ENCODE peak calls at places on chromosomes 6 and 20, in five cellular contexts. Z is AG04450, N is esophagus squamous epithelium, S is fibroblast of mammary gland, Q is psoas muscle. H is an unnamed sample.

GRCh38 chr6:43178951-43179830 is 2.8 kb upstream of the CUL9 start:
- DNase-seq in Z (no peak), N (no peak), S (no peak), Q (no peak), H (no peak)

GRCh38 chr6:148348778-148349177 is 6.1 kb downstream of the SASH1 start:
- DNase-seq in Z (no peak), N (no peak), S (no peak), Q (no peak), H (no peak)

GRCh38 chr20:22768779-22769178 is 184.4 kb upstream of the FOXA2 start:
- DNase-seq in Z (no peak), N (no peak), S (peak), Q (no peak), H (no peak)

GRCh38 chr20:58182521-58183140 is 45.8 kb downstream of the ANKRD60 start:
- DNase-seq in Z (no peak), N (no peak), S (no peak), Q (no peak), H (no peak)

GRCh38 chr20:16400249-16400648 is 173.0 kb downstream of the KIF16B start:
- DNase-seq in Z (no peak), N (no peak), S (no peak), Q (no peak), H (no peak)

GRCh38 chr6:53113742-53114141 is 34.9 kb downstream of the GCM1 start:
- DNase-seq in Z (no peak), N (no peak), S (no peak), Q (no peak), H (no peak)

GRCh38 chr20:58145506-58146080 is 82.9 kb downstream of the ANKRD60 start:
- DNase-seq in Z (no peak), N (no peak), S (no peak), Q (no peak), H (no peak)

GRCh38 chr20:62426678-62427077 is 661 bp downstream of the RBBP8NL start:
- DNase-seq in Z (no peak), N (no peak), S (no peak), Q (no peak), H (no peak)

GRCh38 chr20:53751394-53752368 is 158.0 kb upstream of the ZNF217 start:
- DNase-seq in Z (no peak), N (no peak), S (no peak), Q (no peak), H (no peak)

GRCh38 chr6:22145294-22145693 is 151.5 kb downstream of the PRL start:
- DNase-seq in Z (no peak), N (no peak), S (no peak), Q (no peak), H (no peak)

GRCh38 chr6:63685453-63686379 is 50.1 kb downstream of the PHF3 start:
- DNase-seq in Z (no peak), N (no peak), S (no peak), Q (no peak), H (no peak)

GRCh38 chr6:127879685-127880084 is 21.2 kb downstream of the THEMIS start:
- DNase-seq in Z (no peak), N (no peak), S (peak), Q (peak), H (peak)

GRCh38 chr6:5126214-5126613 is 41.1 kb downstream of the PPP1R3G start:
- DNase-seq in Z (peak), N (no peak), S (no peak), Q (no peak), H (no peak)

GRCh38 chr20:56617489-56617888 is 11.6 kb upstream of the TFAP2C start:
- DNase-seq in Z (no peak), N (no peak), S (no peak), Q (no peak), H (no peak)

GRCh38 chr20:63738687-63739128 is 868 bp upstream of the SLC2A4RG start:
- DNase-seq in Z (no peak), N (no peak), S (peak), Q (peak), H (peak)

GRCh38 chr6:33901822-33902816 is 98.3 kb upstream of the MLN start:
- DNase-seq in Z (no peak), N (no peak), S (no peak), Q (no peak), H (no peak)

GRCh38 chr6:10409766-10410209 is 5.1 kb downstream of the TFAP2A start:
- DNase-seq in Z (no peak), N (no peak), S (no peak), Q (no peak), H (no peak)

GRCh38 chr20:48721324-48722001 is 106.3 kb downstream of the PREX1 start:
- DNase-seq in Z (no peak), N (no peak), S (no peak), Q (no peak), H (no peak)

GRCh38 chr6:109073344-109074235 is 21.1 kb downstream of the SESN1 start:
- DNase-seq in Z (peak), N (no peak), S (peak), Q (no peak), H (peak)

GRCh38 chr20:341682-342081 is 5.2 kb upstream of the NRSN2 start:
- DNase-seq in Z (no peak), N (no peak), S (peak), Q (no peak), H (no peak)

GRCh38 chr20:44644384-44645131 is 6.9 kb downstream of the ADA start:
- DNase-seq in Z (no peak), N (no peak), S (no peak), Q (no peak), H (no peak)

GRCh38 chr20:40991181-40991889 is 37.3 kb upstream of the TOP1 start:
- DNase-seq in Z (no peak), N (no peak), S (no peak), Q (no peak), H (no peak)

GRCh38 chr6:89268776-89269175 is 46.3 kb downstream of the GABRR2 start:
- DNase-seq in Z (no peak), N (no peak), S (no peak), Q (no peak), H (no peak)

GRCh38 chr20:610130-611046 is at the start of gene TCF15:
- DNase-seq in Z (no peak), N (no peak), S (peak), Q (peak), H (peak)

GRCh38 chr6:125746731-125747588 is 2.5 kb upstream of the HEY2 start:
- DNase-seq in Z (no peak), N (no peak), S (peak), Q (peak), H (peak)

GRCh38 chr20:45049904-45050471 is 50.9 kb downstream of the KCNS1 start:
- DNase-seq in Z (no peak), N (no peak), S (no peak), Q (no peak), H (peak)

GRCh38 chr20:57920971-57921370 is 211.2 kb upstream of the PMEPA1 start:
- DNase-seq in Z (no peak), N (no peak), S (no peak), Q (no peak), H (no peak)

GRCh38 chr6:29456971-29457370 is at the start of the genes OR11A1 and OR2H1:
- DNase-seq in Z (no peak), N (no peak), S (no peak), Q (no peak), H (no peak)

GRCh38 chr6:133314951-133315350 is 73.8 kb downstream of the EYA4 start:
- DNase-seq in Z (no peak), N (no peak), S (no peak), Q (no peak), H (no peak)

GRCh38 chr6:158064725-158065251 is 83.1 kb downstream of the SYNJ2 start:
- DNase-seq in Z (no peak), N (no peak), S (no peak), Q (no peak), H (no peak)

GRCh38 chr20:58017237-58017969 is 211.1 kb downstream of the ANKRD60 start:
- DNase-seq in Z (no peak), N (no peak), S (no peak), Q (no peak), H (peak)

GRCh38 chr6:165819394-165819793 is 156.4 kb upstream of the PDE10A start:
- DNase-seq in Z (no peak), N (no peak), S (no peak), Q (no peak), H (no peak)

GRCh38 chr20:3846378-3846739 is 275 bp upstream of the MAVS start:
- DNase-seq in Z (no peak), N (no peak), S (no peak), Q (peak), H (peak)

GRCh38 chr6:5112065-5112799 is 27.1 kb downstream of the PPP1R3G start:
- DNase-seq in Z (no peak), N (no peak), S (peak), Q (no peak), H (no peak)

GRCh38 chr6:30707281-30707850 is 9.7 kb downstream of the MDC1 start:
- DNase-seq in Z (no peak), N (no peak), S (no peak), Q (no peak), H (no peak)

GRCh38 chr6:67818322-67818721 is 816.8 kb upstream of the ADGRB3 start:
- DNase-seq in Z (no peak), N (no peak), S (no peak), Q (no peak), H (no peak)

GRCh38 chr6:50791900-50792508 is 26.7 kb upstream of the TFAP2B start:
- DNase-seq in Z (no peak), N (no peak), S (peak), Q (no peak), H (peak)

GRCh38 chr20:45968801-45969711 is 2.9 kb downstream of the ZNF335 start:
- DNase-seq in Z (peak), N (no peak), S (peak), Q (peak), H (no peak)

DNA sequence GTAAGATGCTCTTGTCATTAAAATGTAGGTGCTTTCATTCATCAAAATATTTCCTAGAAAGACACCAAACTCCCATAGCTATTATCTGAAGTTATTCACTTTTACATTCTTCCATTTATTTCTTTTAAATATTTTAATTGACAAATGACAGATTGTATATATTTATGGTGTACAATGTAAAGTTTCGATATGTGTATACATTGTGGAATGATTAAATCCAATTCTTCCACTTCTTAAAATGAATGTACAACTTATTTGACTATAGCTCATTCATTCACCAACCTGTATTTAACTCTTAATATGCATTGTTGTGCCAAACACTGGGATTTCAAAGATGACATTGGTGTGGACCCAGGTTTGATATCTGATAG is 41.0 kb downstream of the CCN2 start:
- DNase-seq in Z (no peak), N (no peak), S (no peak), Q (no peak), H (no peak)
- TF ChIP-seq CTCF in Z (no peak), N (no peak), S (no peak), Q (no peak), H (peak)

GRCh38 chr6:92806254-92806653 is 613.1 kb downstream of the EPHA7 start:
- DNase-seq in Z (no peak), N (no peak), S (no peak), Q (no peak), H (no peak)

DNA sequence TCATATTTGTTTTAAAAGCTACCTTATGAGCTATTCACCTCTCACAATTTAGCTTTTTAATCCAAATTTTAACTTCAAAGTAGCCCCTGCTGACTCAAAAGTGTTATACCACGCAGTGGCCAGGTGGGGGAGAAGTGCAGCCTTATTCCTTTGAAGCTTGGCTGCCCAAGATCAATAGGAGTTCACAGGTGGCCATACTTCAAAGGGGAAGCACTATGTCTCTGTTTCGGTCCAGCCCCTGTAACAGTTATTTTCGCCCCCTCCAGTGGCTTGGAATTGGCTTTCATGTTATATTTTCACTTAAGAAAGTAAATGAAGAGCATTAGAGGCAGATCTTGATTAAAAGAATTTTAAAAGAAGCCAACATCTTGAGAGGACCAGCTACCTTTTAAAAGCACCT is 608.4 kb downstream of the EPHA7 start:
- DNase-seq in Z (peak), N (no peak), S (peak), Q (no peak), H (peak)
- TF ChIP-seq CTCF in Z (peak), N (no peak), S (peak), Q (no peak), H (peak)

GRCh38 chr6:36516559-36516958 is 30.7 kb downstream of the STK38 start:
- DNase-seq in Z (no peak), N (no peak), S (no peak), Q (no peak), H (no peak)

GRCh38 chr6:36519352-36519751 is 27.9 kb downstream of the STK38 start:
- DNase-seq in Z (no peak), N (no peak), S (no peak), Q (no peak), H (no peak)

GRCh38 chr6:36516991-36517390 is 30.3 kb downstream of the STK38 start:
- DNase-seq in Z (no peak), N (no peak), S (no peak), Q (no peak), H (no peak)

GRCh38 chr6:36515844-36516243 is 31.4 kb downstream of the STK38 start:
- DNase-seq in Z (no peak), N (no peak), S (no peak), Q (no peak), H (no peak)

DNA sequence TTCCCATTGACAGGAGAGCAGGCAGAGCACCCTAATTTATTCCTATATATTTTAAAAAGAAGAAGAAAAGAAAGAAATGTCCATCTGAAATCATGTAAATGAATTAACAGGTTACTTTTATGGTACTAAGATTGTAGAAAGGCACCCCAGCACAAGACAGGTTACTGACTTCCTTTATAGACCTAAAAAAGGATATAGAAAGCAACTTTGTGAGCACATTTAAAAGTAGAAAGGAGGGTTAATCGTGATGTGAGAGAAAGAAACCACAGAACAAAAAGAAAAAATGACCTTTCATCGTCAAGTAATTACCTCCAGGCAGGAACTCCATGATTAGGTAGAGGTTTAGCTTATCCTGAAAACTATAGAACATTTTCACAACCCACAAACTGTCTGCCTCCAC is 29.9 kb downstream of the STK38 start:
- DNase-seq in Z (no peak), N (no peak), S (no peak), Q (no peak), H (no peak)
- TF ChIP-seq CTCF in Z (no peak), N (no peak), S (no peak), Q (no peak), H (no peak)

DNA sequence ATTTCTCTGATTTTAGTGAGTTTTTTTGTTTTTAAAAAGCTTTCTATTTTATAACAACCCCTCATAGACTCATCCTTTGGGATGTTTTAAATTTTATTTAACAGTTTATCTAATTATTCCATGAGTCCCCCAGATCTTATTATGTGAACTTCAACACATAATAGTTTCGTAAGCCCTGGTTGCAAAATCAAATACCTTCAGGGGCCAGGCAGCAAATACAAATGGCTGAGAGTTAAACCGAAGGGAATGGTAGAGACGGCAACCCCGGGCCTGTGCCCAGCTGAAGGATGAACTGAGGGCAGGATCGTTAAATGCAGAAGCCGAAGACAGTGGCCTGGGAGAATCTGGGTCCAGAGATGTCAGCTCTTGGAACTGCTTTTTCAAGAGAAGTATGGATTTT is 88.4 kb downstream of the RTN4IP1 start:
- DNase-seq in Z (no peak), N (no peak), S (peak), Q (no peak), H (no peak)
- TF ChIP-seq CTCF in Z (no peak), N (no peak), S (no peak), Q (no peak), H (no peak)

GRCh38 chr20:36196676-36197075 is 39.6 kb upstream of the AAR2 start:
- DNase-seq in Z (no peak), N (no peak), S (no peak), Q (no peak), H (no peak)
- TF ChIP-seq CTCF in Z (no peak), N (no peak), S (no peak), Q (no peak), H (no peak)

DNA sequence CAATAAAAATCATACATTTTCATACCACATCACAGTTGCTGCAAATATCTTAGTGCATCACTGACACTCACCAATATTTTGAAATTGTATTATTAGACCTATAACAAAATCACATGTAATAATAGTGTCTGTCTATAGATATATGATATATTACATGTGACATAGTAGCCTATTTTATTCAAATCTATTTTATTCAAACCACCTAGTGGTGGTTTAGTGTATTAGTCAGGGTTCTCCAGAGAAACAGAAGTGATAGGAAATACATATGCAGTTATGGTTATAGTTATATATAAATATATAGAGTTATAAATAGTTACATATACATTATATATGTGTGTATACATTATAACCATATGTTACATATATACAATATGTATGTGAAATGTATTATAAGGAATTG is 366.5 kb upstream of the ARID1B start:
- DNase-seq in Z (no peak), N (no peak), S (no peak), Q (no peak), H (no peak)
- TF ChIP-seq CTCF in Z (peak), N (no peak), S (peak), Q (peak), H (peak)